ENCODE peak calls at places on chromosomes 1 and 21, in nine cellular contexts. One of them, this sample, is unnamed.

GRCh38 chr1:192474080-192474683 is 101.4 kb upstream of the RGS1 start:
- DNase-seq in AG10803: peak
- DNase-seq in neural crest cell: peak
- DNase-seq in foreskin fibroblast: peak
- DNase-seq in uterus: no peak
- DNase-seq in nephron progenitor cell: no peak
- DNase-seq in left lung: no peak
- DNase-seq in stomach: no peak
- DNase-seq in CD8-positive, alpha-beta T cell: no peak
- DNase-seq in this sample: no peak

GRCh38 chr1:221343106-221343505 is 398.8 kb downstream of the DUSP10 start:
- DNase-seq in AG10803: no peak
- DNase-seq in neural crest cell: no peak
- DNase-seq in foreskin fibroblast: peak
- DNase-seq in uterus: no peak
- DNase-seq in nephron progenitor cell: no peak
- DNase-seq in left lung: no peak
- DNase-seq in stomach: no peak
- DNase-seq in CD8-positive, alpha-beta T cell: no peak
- DNase-seq in this sample: no peak

GRCh38 chr1:226711976-226712778 is 26.9 kb downstream of the ITPKB start:
- DNase-seq in AG10803: no peak
- DNase-seq in neural crest cell: no peak
- DNase-seq in foreskin fibroblast: no peak
- DNase-seq in uterus: no peak
- DNase-seq in nephron progenitor cell: no peak
- DNase-seq in left lung: no peak
- DNase-seq in stomach: no peak
- DNase-seq in CD8-positive, alpha-beta T cell: peak
- DNase-seq in this sample: peak

GRCh38 chr1:65423884-65424655 is 3.6 kb downstream of the LEPR start:
- DNase-seq in AG10803: peak
- DNase-seq in neural crest cell: no peak
- DNase-seq in foreskin fibroblast: peak
- DNase-seq in uterus: no peak
- DNase-seq in nephron progenitor cell: no peak
- DNase-seq in left lung: no peak
- DNase-seq in stomach: no peak
- DNase-seq in CD8-positive, alpha-beta T cell: no peak
- DNase-seq in this sample: no peak

GRCh38 chr1:24970399-24970753 is 40.3 kb upstream of the RUNX3 start:
- DNase-seq in AG10803: peak
- DNase-seq in neural crest cell: no peak
- DNase-seq in foreskin fibroblast: peak
- DNase-seq in uterus: no peak
- DNase-seq in nephron progenitor cell: peak
- DNase-seq in left lung: no peak
- DNase-seq in stomach: no peak
- DNase-seq in CD8-positive, alpha-beta T cell: no peak
- DNase-seq in this sample: no peak

GRCh38 chr1:63868220-63868897 is 94.5 kb downstream of the ROR1 start:
- DNase-seq in AG10803: no peak
- DNase-seq in neural crest cell: no peak
- DNase-seq in foreskin fibroblast: peak
- DNase-seq in uterus: peak
- DNase-seq in nephron progenitor cell: no peak
- DNase-seq in left lung: no peak
- DNase-seq in stomach: no peak
- DNase-seq in CD8-positive, alpha-beta T cell: no peak
- DNase-seq in this sample: no peak

GRCh38 chr1:58618303-58618702 is 41.3 kb upstream of the TACSTD2 start:
- DNase-seq in AG10803: peak
- DNase-seq in neural crest cell: no peak
- DNase-seq in foreskin fibroblast: peak
- DNase-seq in uterus: peak
- DNase-seq in nephron progenitor cell: no peak
- DNase-seq in left lung: peak
- DNase-seq in stomach: peak
- DNase-seq in CD8-positive, alpha-beta T cell: no peak
- DNase-seq in this sample: no peak

GRCh38 chr1:223285452-223285851 is 78.5 kb downstream of the SUSD4 start:
- DNase-seq in AG10803: no peak
- DNase-seq in neural crest cell: no peak
- DNase-seq in foreskin fibroblast: no peak
- DNase-seq in uterus: no peak
- DNase-seq in nephron progenitor cell: no peak
- DNase-seq in left lung: no peak
- DNase-seq in stomach: no peak
- DNase-seq in CD8-positive, alpha-beta T cell: no peak
- DNase-seq in this sample: no peak

GRCh38 chr1:107228704-107229103 is 87.9 kb downstream of the NTNG1 start:
- DNase-seq in AG10803: peak
- DNase-seq in neural crest cell: no peak
- DNase-seq in foreskin fibroblast: peak
- DNase-seq in uterus: no peak
- DNase-seq in nephron progenitor cell: no peak
- DNase-seq in left lung: no peak
- DNase-seq in stomach: no peak
- DNase-seq in CD8-positive, alpha-beta T cell: no peak
- DNase-seq in this sample: no peak

GRCh38 chr1:67570473-67571143 is 114.4 kb upstream of the GADD45A start:
- DNase-seq in AG10803: peak
- DNase-seq in neural crest cell: no peak
- DNase-seq in foreskin fibroblast: peak
- DNase-seq in uterus: no peak
- DNase-seq in nephron progenitor cell: no peak
- DNase-seq in left lung: no peak
- DNase-seq in stomach: no peak
- DNase-seq in CD8-positive, alpha-beta T cell: no peak
- DNase-seq in this sample: no peak

GRCh38 chr21:42642219-42642745 is 11.1 kb upstream of the PDE9A start:
- DNase-seq in AG10803: no peak
- DNase-seq in neural crest cell: no peak
- DNase-seq in foreskin fibroblast: no peak
- DNase-seq in uterus: no peak
- DNase-seq in nephron progenitor cell: no peak
- DNase-seq in left lung: no peak
- DNase-seq in stomach: no peak
- DNase-seq in CD8-positive, alpha-beta T cell: no peak
- DNase-seq in this sample: no peak

DNA sequence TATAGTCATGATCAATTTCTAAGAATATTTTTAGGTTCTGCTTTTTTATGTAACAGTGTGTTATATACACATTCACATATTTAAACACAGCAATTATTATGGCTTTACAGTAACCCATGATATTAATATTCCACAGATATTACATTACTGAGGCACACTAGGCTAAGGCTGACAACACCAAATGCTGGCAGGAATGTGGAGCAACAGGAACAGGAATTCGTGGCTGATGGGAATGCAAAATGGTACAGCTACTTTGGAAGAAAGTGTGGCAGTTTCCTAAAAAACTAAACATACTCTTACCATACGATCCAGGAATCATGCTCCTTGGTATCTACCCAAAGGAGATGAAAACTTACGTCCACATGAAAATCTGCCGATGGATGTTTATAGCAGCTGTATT is 1.9 kb upstream of the KCNJ9 start:
- DNase-seq in AG10803: no peak
- DNase-seq in neural crest cell: no peak
- DNase-seq in foreskin fibroblast: no peak
- DNase-seq in uterus: no peak
- DNase-seq in nephron progenitor cell: no peak
- DNase-seq in left lung: no peak
- DNase-seq in stomach: no peak
- DNase-seq in CD8-positive, alpha-beta T cell: no peak
- DNase-seq in this sample: no peak
- TF ChIP-seq CTCF in AG10803: no peak
- TF ChIP-seq CTCF in neural crest cell: no peak
- TF ChIP-seq CTCF in foreskin fibroblast: no peak
- TF ChIP-seq CTCF in uterus: no peak
- TF ChIP-seq CTCF in nephron progenitor cell: no peak
- TF ChIP-seq CTCF in left lung: no peak
- TF ChIP-seq CTCF in stomach: no peak
- TF ChIP-seq CTCF in CD8-positive, alpha-beta T cell: no peak
- TF ChIP-seq CTCF in this sample: no peak

DNA sequence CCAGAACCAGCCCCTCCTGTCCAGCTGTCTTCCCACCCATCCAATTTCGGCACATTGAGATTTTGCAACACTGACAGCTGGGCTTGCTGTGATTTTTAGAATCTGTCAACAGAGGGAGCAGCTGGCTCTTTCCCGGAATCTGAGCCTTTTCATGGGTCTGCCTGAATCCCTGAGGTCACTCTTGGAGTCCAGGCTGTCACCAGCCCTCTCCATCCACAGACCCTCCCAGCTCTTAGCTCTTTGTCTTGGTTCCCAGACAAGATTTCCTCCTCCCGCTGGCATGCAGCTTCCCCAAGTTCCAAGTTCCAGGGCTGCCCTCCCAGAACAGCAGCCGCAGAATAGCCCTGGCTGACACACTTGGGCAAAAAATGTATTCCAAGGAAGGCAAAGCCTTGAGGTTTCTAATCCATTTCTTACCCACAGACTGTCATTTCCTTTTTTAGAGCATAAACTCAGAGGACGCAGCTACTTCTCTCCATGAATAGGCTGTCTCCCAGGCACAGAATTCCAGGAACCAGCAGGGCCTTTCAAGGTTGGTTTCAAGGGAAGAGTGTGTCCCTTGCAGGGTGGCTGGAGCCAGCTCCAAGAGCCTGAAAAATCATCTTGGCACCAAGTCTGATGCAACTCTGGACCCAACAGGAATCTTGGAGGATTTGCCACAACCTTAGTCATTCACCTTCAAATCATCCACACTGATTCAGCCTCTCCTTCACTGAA is 7.1 kb upstream of the TMEM61 start:
- DNase-seq in AG10803: peak
- DNase-seq in neural crest cell: peak
- DNase-seq in foreskin fibroblast: peak
- DNase-seq in uterus: no peak
- DNase-seq in nephron progenitor cell: peak
- DNase-seq in left lung: no peak
- DNase-seq in stomach: peak
- DNase-seq in CD8-positive, alpha-beta T cell: no peak
- DNase-seq in this sample: no peak
- TF ChIP-seq CTCF in AG10803: peak
- TF ChIP-seq CTCF in neural crest cell: peak
- TF ChIP-seq CTCF in foreskin fibroblast: peak
- TF ChIP-seq CTCF in uterus: no peak
- TF ChIP-seq CTCF in nephron progenitor cell: peak
- TF ChIP-seq CTCF in left lung: no peak
- TF ChIP-seq CTCF in stomach: no peak
- TF ChIP-seq CTCF in CD8-positive, alpha-beta T cell: no peak
- TF ChIP-seq CTCF in this sample: no peak

GRCh38 chr1:50438945-50439344 is 15.7 kb upstream of the DMRTA2 start:
- DNase-seq in AG10803: peak
- DNase-seq in neural crest cell: no peak
- DNase-seq in foreskin fibroblast: no peak
- DNase-seq in uterus: no peak
- DNase-seq in nephron progenitor cell: no peak
- DNase-seq in left lung: no peak
- DNase-seq in stomach: no peak
- DNase-seq in CD8-positive, alpha-beta T cell: no peak
- DNase-seq in this sample: no peak
- TF ChIP-seq CTCF in AG10803: peak
- TF ChIP-seq CTCF in neural crest cell: no peak
- TF ChIP-seq CTCF in foreskin fibroblast: no peak
- TF ChIP-seq CTCF in uterus: no peak
- TF ChIP-seq CTCF in nephron progenitor cell: no peak
- TF ChIP-seq CTCF in left lung: no peak
- TF ChIP-seq CTCF in stomach: no peak
- TF ChIP-seq CTCF in CD8-positive, alpha-beta T cell: no peak
- TF ChIP-seq CTCF in this sample: no peak

GRCh38 chr1:119515221-119515620 is 8.2 kb downstream of the HSD3B1 start:
- DNase-seq in AG10803: no peak
- DNase-seq in neural crest cell: no peak
- DNase-seq in foreskin fibroblast: no peak
- DNase-seq in uterus: no peak
- DNase-seq in nephron progenitor cell: no peak
- DNase-seq in left lung: no peak
- DNase-seq in stomach: no peak
- DNase-seq in CD8-positive, alpha-beta T cell: no peak
- DNase-seq in this sample: no peak

DNA sequence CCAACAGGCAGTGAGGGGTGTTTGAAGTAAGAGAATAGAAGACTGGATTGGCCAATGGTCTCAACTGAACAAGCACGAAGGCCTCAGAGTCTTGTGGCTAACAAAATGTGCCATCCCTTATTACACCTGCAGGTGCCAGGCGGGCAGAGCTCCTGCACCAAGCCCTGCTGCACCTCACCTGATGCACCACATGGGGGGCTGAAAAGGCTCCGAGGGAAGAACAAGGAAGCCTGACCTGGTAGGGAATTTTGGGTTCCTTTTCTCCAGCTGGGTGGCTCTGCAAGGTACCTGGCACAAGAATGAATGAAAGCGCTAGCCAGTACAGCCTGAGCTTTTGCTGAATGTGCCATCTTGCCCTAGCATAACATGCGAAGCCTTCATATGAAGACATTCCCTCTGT is 9.7 kb downstream of the HSD3B1 start:
- DNase-seq in AG10803: no peak
- DNase-seq in neural crest cell: no peak
- DNase-seq in foreskin fibroblast: no peak
- DNase-seq in uterus: no peak
- DNase-seq in nephron progenitor cell: no peak
- DNase-seq in left lung: no peak
- DNase-seq in stomach: no peak
- DNase-seq in CD8-positive, alpha-beta T cell: no peak
- DNase-seq in this sample: no peak
- TF ChIP-seq CTCF in AG10803: no peak
- TF ChIP-seq CTCF in neural crest cell: no peak
- TF ChIP-seq CTCF in foreskin fibroblast: no peak
- TF ChIP-seq CTCF in uterus: no peak
- TF ChIP-seq CTCF in nephron progenitor cell: no peak
- TF ChIP-seq CTCF in left lung: no peak
- TF ChIP-seq CTCF in stomach: no peak
- TF ChIP-seq CTCF in CD8-positive, alpha-beta T cell: no peak
- TF ChIP-seq CTCF in this sample: no peak

GRCh38 chr1:233500111-233500510 is 113.8 kb upstream of the KCNK1 start:
- DNase-seq in AG10803: no peak
- DNase-seq in neural crest cell: no peak
- DNase-seq in foreskin fibroblast: no peak
- DNase-seq in uterus: no peak
- DNase-seq in nephron progenitor cell: no peak
- DNase-seq in left lung: no peak
- DNase-seq in stomach: no peak
- DNase-seq in CD8-positive, alpha-beta T cell: no peak
- DNase-seq in this sample: no peak
- TF ChIP-seq CTCF in AG10803: no peak
- TF ChIP-seq CTCF in neural crest cell: no peak
- TF ChIP-seq CTCF in foreskin fibroblast: no peak
- TF ChIP-seq CTCF in uterus: no peak
- TF ChIP-seq CTCF in nephron progenitor cell: no peak
- TF ChIP-seq CTCF in left lung: no peak
- TF ChIP-seq CTCF in stomach: no peak
- TF ChIP-seq CTCF in CD8-positive, alpha-beta T cell: no peak
- TF ChIP-seq CTCF in this sample: no peak

This sample was measured in natural killer cell.